ENCODE peak calls at places on chromosome 11, in ten cellular contexts. K is endothelial cell of umbilical vein, C is K562, E is omental fat pad, O is DND-41, S is HFF-Myc, A is LNCaP clone FGC, L is fibroblast of pulmonary artery, M is cardiac fibroblast, Z is vagina. J is an unnamed sample.

GRCh38 chr11:35779409-35779808 is 116.8 kb downstream of the TRIM44 start:
- DNase-seq in K (no peak), C (no peak), E (no peak), O (no peak), S (no peak), A (no peak), L (no peak), M (no peak), Z (no peak), J (no peak)

GRCh38 chr11:3709977-3710376 is 38.8 kb upstream of the CHRNA10 start:
- DNase-seq in K (no peak), C (no peak), E (no peak), O (no peak), S (no peak), A (no peak), L (no peak), M (peak; percentile 23), Z (no peak), J (no peak)

GRCh38 chr11:109046284-109046992 is 375.6 kb upstream of the C11orf87 start:
- DNase-seq in K (no peak), C (no peak), E (no peak), O (no peak), S (no peak), A (no peak), L (no peak), M (no peak), Z (no peak), J (no peak)

GRCh38 chr11:113546757-113547507 is 71.7 kb upstream of the DRD2 start:
- DNase-seq in K (no peak), C (no peak), E (no peak), O (no peak), S (peak; percentile 31), A (no peak), L (peak; percentile 51), M (peak; percentile 41), Z (peak; percentile 32), J (no peak)

GRCh38 chr11:64724863-64725535 is 2.0 kb upstream of the NRXN2 start:
- DNase-seq in K (no peak), C (no peak), E (no peak), O (no peak), S (no peak), A (no peak), L (no peak), M (no peak), Z (no peak), J (no peak)

GRCh38 chr11:123091541-123091940 is 29.6 kb upstream of the HSPA8 start:
- DNase-seq in K (no peak), C (no peak), E (no peak), O (no peak), S (no peak), A (no peak), L (no peak), M (no peak), Z (no peak), J (no peak)

GRCh38 chr11:47348859-47349258 is 3.6 kb downstream of the MYBPC3 start:
- DNase-seq in K (no peak), C (no peak), E (no peak), O (peak; percentile 51), S (no peak), A (peak; percentile 13), L (peak; percentile 50), M (peak; percentile 40), Z (no peak), J (peak; percentile 48)

GRCh38 chr11:67572747-67573419 is 10.7 kb upstream of the GSTP1 start:
- DNase-seq in K (peak; percentile 51), C (peak; percentile 32), E (no peak), O (peak; percentile 43), S (no peak), A (peak; percentile 22), L (peak; percentile 65), M (peak; percentile 65), Z (no peak), J (peak; percentile 51)

GRCh38 chr11:127649071-127649470 is 648.5 kb upstream of the KIRREL3 start:
- DNase-seq in K (no peak), C (no peak), E (no peak), O (no peak), S (no peak), A (no peak), L (no peak), M (no peak), Z (no peak), J (no peak)

GRCh38 chr11:19435306-19435989 is 194.7 kb upstream of the E2F8 start:
- DNase-seq in K (no peak), C (no peak), E (no peak), O (no peak), S (no peak), A (no peak), L (peak; percentile 83), M (peak; percentile 37), Z (no peak), J (no peak)

GRCh38 chr11:93740031-93740801 is 1.1 kb downstream of the TAF1D start:
- DNase-seq in K (peak; percentile 16), C (peak; percentile 23), E (no peak), O (peak; percentile 30), S (no peak), A (peak; percentile 22), L (peak; percentile 38), M (peak; percentile 29), Z (no peak), J (peak; percentile 70)

GRCh38 chr11:26187639-26188038 is 144.3 kb upstream of the ANO3 start:
- DNase-seq in K (peak; percentile 4), C (no peak), E (no peak), O (no peak), S (no peak), A (no peak), L (peak; percentile 92), M (peak; percentile 81), Z (no peak), J (no peak)

GRCh38 chr11:79676396-79676795 is 235.6 kb upstream of the TENM4 start:
- DNase-seq in K (no peak), C (no peak), E (no peak), O (no peak), S (no peak), A (no peak), L (no peak), M (no peak), Z (no peak), J (no peak)

GRCh38 chr11:67640021-67640757 is 626 bp upstream of the TBX10 start:
- DNase-seq in K (peak; percentile 36), C (peak; percentile 74), E (no peak), O (peak; percentile 43), S (no peak), A (no peak), L (peak; percentile 52), M (peak; percentile 60), Z (no peak), J (peak; percentile 77)

GRCh38 chr11:55357560-55358184 is 10.1 kb upstream of the OR4A15 start:
- DNase-seq in K (no peak), C (no peak), E (no peak), O (no peak), S (no peak), A (peak; percentile 19), L (no peak), M (no peak), Z (no peak), J (no peak)

GRCh38 chr11:65291613-65292012 is 23.1 kb upstream of the CDC42EP2 start:
- DNase-seq in K (peak; percentile 50), C (no peak), E (no peak), O (no peak), S (no peak), A (no peak), L (peak; percentile 73), M (peak; percentile 83), Z (no peak), J (no peak)

GRCh38 chr11:4093519-4094347 is 866 bp upstream of the RRM1 start:
- DNase-seq in K (no peak), C (peak; percentile 25), E (no peak), O (no peak), S (no peak), A (no peak), L (no peak), M (peak; percentile 25), Z (no peak), J (no peak)

DNA sequence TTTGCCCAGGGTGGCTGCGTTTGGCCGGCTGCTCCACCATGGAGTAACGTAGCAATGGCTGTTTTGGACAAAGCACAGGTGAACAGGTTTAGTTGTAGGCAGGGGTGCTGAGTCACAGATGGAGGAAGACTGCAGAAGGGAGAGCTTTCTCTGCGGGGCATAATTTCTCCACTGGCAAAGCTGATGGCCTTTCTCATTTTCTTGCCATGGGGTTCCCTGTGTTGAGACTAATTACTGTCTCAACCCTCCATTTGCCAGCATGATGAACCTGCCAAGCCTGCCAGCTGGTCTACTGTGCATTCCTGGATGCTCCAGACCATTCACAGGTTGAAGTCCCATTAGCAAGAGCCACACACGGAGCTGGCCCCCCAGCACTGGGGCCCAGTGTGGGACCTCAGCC is 202.3 kb downstream of the BARX2 start:
- DNase-seq in K (no peak), C (no peak), E (no peak), O (no peak), S (no peak), A (no peak), L (no peak), M (no peak), Z (no peak), J (no peak)
- TF ChIP-seq CTCF in K (no peak), C (no peak), E (no peak), O (no peak), S (no peak), A (no peak), L (no peak), M (no peak), Z (no peak), J (no peak)

GRCh38 chr11:33773399-33774355 is 643 bp downstream of the FBXO3 start:
- DNase-seq in K (peak; percentile 40), C (peak; percentile 82), E (no peak), O (peak; percentile 51), S (no peak), A (no peak), L (no peak), M (no peak), Z (no peak), J (peak; percentile 63)
- TF ChIP-seq CTCF in K (no peak), C (no peak), E (no peak), O (no peak), S (no peak), A (no peak), L (no peak), M (no peak), Z (no peak), J (no peak)

GRCh38 chr11:99446400-99446799 is 425.7 kb downstream of the CNTN5 start:
- DNase-seq in K (no peak), C (no peak), E (no peak), O (no peak), S (no peak), A (no peak), L (no peak), M (no peak), Z (no peak), J (no peak)
- TF ChIP-seq CTCF in K (no peak), C (no peak), E (no peak), O (no peak), S (no peak), A (no peak), L (no peak), M (no peak), Z (no peak), J (no peak)

DNA sequence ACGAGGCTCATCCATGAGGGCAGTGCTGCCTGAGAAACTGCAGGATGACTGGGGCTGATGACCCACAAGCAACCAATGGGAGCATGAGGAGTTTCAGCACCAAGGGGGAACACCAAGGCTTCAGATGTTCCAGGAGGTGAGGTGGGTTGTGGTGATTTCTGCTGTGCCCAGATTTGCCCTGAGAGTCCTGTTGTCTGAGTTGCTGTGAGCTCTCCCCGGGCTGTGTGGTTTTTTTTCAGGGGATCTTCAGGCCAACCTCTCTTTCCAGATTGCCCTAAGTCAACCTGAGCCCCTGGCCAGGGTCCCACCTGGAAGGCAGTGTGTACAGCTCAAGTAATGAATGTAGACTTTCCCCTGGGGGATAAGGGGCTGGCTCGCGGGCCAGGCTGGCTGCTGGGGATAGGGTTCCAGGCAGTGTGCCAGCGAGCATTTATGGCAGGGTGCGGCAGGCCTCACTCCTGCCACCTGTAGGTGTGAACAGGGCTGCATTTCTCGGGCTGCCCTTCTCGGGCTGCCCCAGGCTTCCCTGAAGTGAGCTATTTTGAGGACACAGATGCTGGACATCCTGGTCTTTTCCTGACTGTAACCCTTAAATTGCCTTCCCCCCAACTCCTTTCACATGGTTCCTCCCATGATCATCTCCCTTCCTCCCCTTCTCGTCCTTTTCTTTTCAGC is 9.8 kb downstream of the SLC22A6 start:
- DNase-seq in K (peak; percentile 15), C (peak; percentile 41), E (no peak), O (peak; percentile 37), S (peak; percentile 17), A (no peak), L (peak; percentile 3), M (peak; percentile 32), Z (no peak), J (peak; percentile 49)
- TF ChIP-seq CTCF in K (peak; percentile 28), C (peak; percentile 55), E (no peak), O (peak; percentile 57), S (peak; percentile 51), A (peak; percentile 77), L (peak; percentile 33), M (peak; percentile 30), Z (no peak), J (peak; percentile 55)

J was measured in activated CD8-positive, alpha-beta T cell treated with anti-CD3 and anti-CD28 coated beads for 36 hours.